ENCODE peak calls at places on chromosomes 7 and 10, in eight cellular contexts. One of them, this sample, is unnamed.

GRCh38 chr7:105478606-105479005 is 43.5 kb downstream of the PUS7 start:
- DNase-seq in H7: no peak
- DNase-seq in AG04450: no peak
- DNase-seq in psoas muscle: no peak
- DNase-seq in K562: no peak
- DNase-seq in uterus: no peak
- DNase-seq in WERI-Rb-1: no peak
- DNase-seq in thoracic aorta: no peak
- DNase-seq in this sample: no peak

GRCh38 chr10:58477122-58477521 is 35.5 kb upstream of the BICC1 start:
- DNase-seq in H7: peak; percentile 13
- DNase-seq in thoracic aorta: no peak
- DNase-seq in uterus: no peak
- DNase-seq in K562: no peak
- DNase-seq in WERI-Rb-1: no peak
- DNase-seq in AG04450: no peak
- DNase-seq in psoas muscle: peak; percentile 15
- DNase-seq in this sample: no peak

GRCh38 chr10:29257106-29257783 is 31.6 kb upstream of the LYZL1 start:
- DNase-seq in K562: no peak
- DNase-seq in WERI-Rb-1: no peak
- DNase-seq in H7: no peak
- DNase-seq in AG04450: peak; percentile 71
- DNase-seq in psoas muscle: peak; percentile 82
- DNase-seq in uterus: peak; percentile 97
- DNase-seq in thoracic aorta: peak; percentile 9
- DNase-seq in this sample: no peak

GRCh38 chr7:142319970-142320369 is 62.1 kb upstream of the PRSS58 start:
- DNase-seq in AG04450: no peak
- DNase-seq in thoracic aorta: no peak
- DNase-seq in WERI-Rb-1: peak; percentile 63
- DNase-seq in K562: peak; percentile 50
- DNase-seq in H7: peak; percentile 54
- DNase-seq in uterus: no peak
- DNase-seq in psoas muscle: no peak
- DNase-seq in this sample: no peak

GRCh38 chr10:112535432-112536038 is 88.5 kb downstream of the VTI1A start:
- DNase-seq in K562: no peak
- DNase-seq in WERI-Rb-1: no peak
- DNase-seq in psoas muscle: no peak
- DNase-seq in H7: no peak
- DNase-seq in AG04450: no peak
- DNase-seq in thoracic aorta: no peak
- DNase-seq in uterus: no peak
- DNase-seq in this sample: no peak

GRCh38 chr10:70652761-70653657 is 19.3 kb upstream of the ADAMTS14 start:
- DNase-seq in K562: peak; percentile 69
- DNase-seq in WERI-Rb-1: no peak
- DNase-seq in H7: no peak
- DNase-seq in thoracic aorta: no peak
- DNase-seq in AG04450: peak; percentile 95
- DNase-seq in uterus: no peak
- DNase-seq in psoas muscle: peak; percentile 49
- DNase-seq in this sample: peak; percentile 80

GRCh38 chr7:110119883-110120581 is 970.9 kb upstream of the LRRN3 start:
- DNase-seq in K562: no peak
- DNase-seq in WERI-Rb-1: no peak
- DNase-seq in thoracic aorta: no peak
- DNase-seq in uterus: no peak
- DNase-seq in psoas muscle: no peak
- DNase-seq in AG04450: no peak
- DNase-seq in H7: no peak
- DNase-seq in this sample: peak; percentile 10

GRCh38 chr7:80770675-80771081 is 132.2 kb downstream of the CD36 start:
- DNase-seq in psoas muscle: no peak
- DNase-seq in uterus: no peak
- DNase-seq in AG04450: no peak
- DNase-seq in K562: no peak
- DNase-seq in thoracic aorta: no peak
- DNase-seq in H7: peak; percentile 5
- DNase-seq in WERI-Rb-1: no peak
- DNase-seq in this sample: no peak

GRCh38 chr7:82548141-82548688 is 104.6 kb upstream of the CACNA2D1 start:
- DNase-seq in psoas muscle: no peak
- DNase-seq in thoracic aorta: no peak
- DNase-seq in AG04450: no peak
- DNase-seq in WERI-Rb-1: no peak
- DNase-seq in H7: no peak
- DNase-seq in uterus: no peak
- DNase-seq in K562: no peak
- DNase-seq in this sample: no peak

DNA sequence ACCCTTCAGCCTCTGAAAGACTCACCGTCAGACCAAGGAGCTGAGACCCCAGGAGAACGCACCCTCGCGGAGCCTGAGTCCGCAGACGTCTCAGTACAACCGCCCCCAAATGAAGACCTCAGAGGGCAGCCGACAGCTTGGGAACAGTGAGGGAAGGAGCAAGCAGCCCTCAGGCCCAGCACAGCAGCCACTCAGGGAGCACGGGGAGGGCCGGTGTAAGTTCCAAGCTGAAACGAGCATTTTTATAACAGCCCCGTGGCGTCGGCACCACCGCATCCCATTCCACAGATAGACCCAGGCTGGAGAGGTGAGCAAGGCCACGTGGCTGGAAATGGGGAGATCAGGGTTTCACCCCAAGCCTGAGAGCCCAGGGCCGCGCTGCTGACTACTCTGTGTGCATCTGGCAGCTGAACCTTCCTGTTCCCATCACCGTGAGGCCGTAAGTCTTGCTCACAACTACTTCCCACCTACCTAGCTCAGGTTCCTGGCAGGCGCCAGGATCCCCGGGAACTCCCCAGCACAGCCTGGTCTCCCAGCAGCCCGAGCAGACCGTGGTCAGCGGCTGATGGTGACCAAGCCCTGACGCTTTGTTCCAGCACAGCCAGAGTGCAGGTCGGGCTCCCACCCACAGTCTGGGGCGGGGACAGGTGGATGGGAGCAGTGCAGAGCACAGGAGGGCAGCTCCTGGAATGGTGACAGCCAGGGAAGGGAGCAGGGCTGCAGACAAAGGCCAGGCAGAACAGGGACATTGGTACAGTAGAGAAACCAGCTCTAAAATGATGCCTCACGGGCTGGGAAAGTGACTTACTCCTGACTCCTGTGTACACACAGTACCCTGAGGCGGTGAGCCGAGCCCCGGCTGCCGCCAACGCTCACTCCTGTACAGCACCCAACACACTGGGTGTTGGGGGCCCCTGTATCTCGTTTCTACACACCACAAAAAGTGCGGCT is 6.1 kb upstream of the NOM1 start:
- DNase-seq in AG04450: no peak
- DNase-seq in uterus: no peak
- DNase-seq in thoracic aorta: no peak
- DNase-seq in psoas muscle: no peak
- DNase-seq in H7: peak; percentile 59
- DNase-seq in WERI-Rb-1: no peak
- DNase-seq in K562: peak; percentile 28
- DNase-seq in this sample: no peak
- H3K27me3 ChIP-seq in AG04450: peaks cover 18% of the 10 kb centered on the region
- H3K27me3 ChIP-seq in uterus: no peaks in the 10 kb centered on the region
- H3K27me3 ChIP-seq in thoracic aorta: no peaks in the 10 kb centered on the region
- H3K27me3 ChIP-seq in psoas muscle: no peaks in the 10 kb centered on the region
- H3K27me3 ChIP-seq in H7: peaks cover 7% of the 10 kb centered on the region
- H3K27me3 ChIP-seq in WERI-Rb-1: no peaks in the 10 kb centered on the region
- H3K27me3 ChIP-seq in K562: peaks cover 25% of the 10 kb centered on the region
- H3K27me3 ChIP-seq in this sample: no peaks in the 10 kb centered on the region

GRCh38 chr10:35447693-35448407 is 111.5 kb downstream of the CCNY start:
- DNase-seq in uterus: no peak
- DNase-seq in WERI-Rb-1: peak; percentile 70
- DNase-seq in psoas muscle: no peak
- DNase-seq in AG04450: no peak
- DNase-seq in thoracic aorta: no peak
- DNase-seq in H7: no peak
- DNase-seq in K562: peak; percentile 55
- DNase-seq in this sample: peak; percentile 25
- H3K4me3 ChIP-seq in uterus: no peak overlapping the region
- H3K4me3 ChIP-seq in WERI-Rb-1: no peak overlapping the region
- H3K4me3 ChIP-seq in psoas muscle: peak overlapping the region; percentile 1
- H3K4me3 ChIP-seq in AG04450: no peak overlapping the region
- H3K4me3 ChIP-seq in thoracic aorta: peak overlapping the region; percentile 17
- H3K4me3 ChIP-seq in H7: no peak overlapping the region
- H3K4me3 ChIP-seq in K562: no peak overlapping the region
- H3K4me3 ChIP-seq in this sample: no peak overlapping the region

GRCh38 chr10:108052981-108053380 is 888.5 kb upstream of the SORCS1 start:
- DNase-seq in K562: no peak
- DNase-seq in uterus: no peak
- DNase-seq in thoracic aorta: no peak
- DNase-seq in H7: no peak
- DNase-seq in psoas muscle: no peak
- DNase-seq in AG04450: no peak
- DNase-seq in WERI-Rb-1: no peak
- DNase-seq in this sample: no peak
- H3K27me3 ChIP-seq in K562: no peaks in the 10 kb centered on the region
- H3K27me3 ChIP-seq in uterus: no peaks in the 10 kb centered on the region
- H3K27me3 ChIP-seq in thoracic aorta: no peaks in the 10 kb centered on the region
- H3K27me3 ChIP-seq in H7: no peaks in the 10 kb centered on the region
- H3K27me3 ChIP-seq in psoas muscle: no peaks in the 10 kb centered on the region
- H3K27me3 ChIP-seq in AG04450: no peaks in the 10 kb centered on the region
- H3K27me3 ChIP-seq in WERI-Rb-1: no peaks in the 10 kb centered on the region
- H3K27me3 ChIP-seq in this sample: no peaks in the 10 kb centered on the region

DNA sequence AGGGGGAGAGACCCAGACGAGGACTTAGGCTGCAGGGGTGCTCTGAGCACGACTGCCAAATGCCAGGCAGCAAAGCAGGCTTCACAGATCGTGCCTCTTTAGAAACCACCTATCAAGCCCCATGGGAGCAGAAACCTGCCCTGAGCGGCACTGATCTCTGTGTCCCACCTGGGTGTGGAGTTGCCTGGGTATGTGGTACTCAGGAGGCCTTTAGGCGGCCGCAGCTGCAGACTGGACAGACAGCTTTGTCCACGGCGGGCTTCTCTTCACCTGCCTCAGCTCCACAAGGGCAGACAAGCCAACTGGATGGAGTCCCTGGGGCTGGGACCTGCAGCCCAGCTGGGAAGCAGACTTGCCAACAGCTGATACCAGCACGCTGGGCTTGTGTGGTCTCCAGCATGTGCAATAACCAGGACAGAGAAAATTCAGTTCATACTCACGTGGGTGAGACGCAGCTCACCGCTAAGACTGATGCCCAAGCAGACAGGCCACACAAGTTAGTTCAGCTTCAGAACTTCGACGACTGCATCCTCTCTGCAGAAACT is 163.2 kb downstream of the EBF3 start:
- DNase-seq in thoracic aorta: no peak
- DNase-seq in uterus: no peak
- DNase-seq in K562: no peak
- DNase-seq in H7: no peak
- DNase-seq in AG04450: no peak
- DNase-seq in psoas muscle: no peak
- DNase-seq in WERI-Rb-1: no peak
- DNase-seq in this sample: no peak
- H3K4me3 ChIP-seq in thoracic aorta: no peak overlapping the region
- H3K4me3 ChIP-seq in uterus: no peak overlapping the region
- H3K4me3 ChIP-seq in K562: no peak overlapping the region
- H3K4me3 ChIP-seq in H7: no peak overlapping the region
- H3K4me3 ChIP-seq in AG04450: no peak overlapping the region
- H3K4me3 ChIP-seq in psoas muscle: no peak overlapping the region
- H3K4me3 ChIP-seq in WERI-Rb-1: no peak overlapping the region
- H3K4me3 ChIP-seq in this sample: no peak overlapping the region

GRCh38 chr7:27160546-27161213 is 4.2 kb upstream of the HOXA7 start:
- DNase-seq in thoracic aorta: peak; percentile 54
- DNase-seq in AG04450: peak; percentile 64
- DNase-seq in uterus: peak; percentile 90
- DNase-seq in K562: peak; percentile 86
- DNase-seq in WERI-Rb-1: peak; percentile 86
- DNase-seq in psoas muscle: peak; percentile 83
- DNase-seq in H7: peak; percentile 95
- DNase-seq in this sample: peak; percentile 83

GRCh38 chr7:27159278-27160146 is 3.0 kb upstream of the HOXA7 start:
- DNase-seq in uterus: peak; percentile 14
- DNase-seq in WERI-Rb-1: peak; percentile 5
- DNase-seq in psoas muscle: no peak
- DNase-seq in K562: no peak
- DNase-seq in thoracic aorta: no peak
- DNase-seq in AG04450: no peak
- DNase-seq in H7: peak; percentile 60
- DNase-seq in this sample: peak; percentile 4

GRCh38 chr7:27158436-27159277 is 2.2 kb upstream of the HOXA7 start:
- DNase-seq in uterus: peak; percentile 16
- DNase-seq in K562: no peak
- DNase-seq in WERI-Rb-1: peak; percentile 6
- DNase-seq in H7: peak; percentile 67
- DNase-seq in AG04450: no peak
- DNase-seq in psoas muscle: no peak
- DNase-seq in thoracic aorta: no peak
- DNase-seq in this sample: peak; percentile 4

GRCh38 chr7:27161214-27161720 is 4.1 kb downstream of the HOXA9 start:
- DNase-seq in WERI-Rb-1: no peak
- DNase-seq in uterus: peak; percentile 50
- DNase-seq in AG04450: no peak
- DNase-seq in psoas muscle: peak; percentile 27
- DNase-seq in K562: peak; percentile 33
- DNase-seq in thoracic aorta: no peak
- DNase-seq in H7: no peak
- DNase-seq in this sample: no peak

DNA sequence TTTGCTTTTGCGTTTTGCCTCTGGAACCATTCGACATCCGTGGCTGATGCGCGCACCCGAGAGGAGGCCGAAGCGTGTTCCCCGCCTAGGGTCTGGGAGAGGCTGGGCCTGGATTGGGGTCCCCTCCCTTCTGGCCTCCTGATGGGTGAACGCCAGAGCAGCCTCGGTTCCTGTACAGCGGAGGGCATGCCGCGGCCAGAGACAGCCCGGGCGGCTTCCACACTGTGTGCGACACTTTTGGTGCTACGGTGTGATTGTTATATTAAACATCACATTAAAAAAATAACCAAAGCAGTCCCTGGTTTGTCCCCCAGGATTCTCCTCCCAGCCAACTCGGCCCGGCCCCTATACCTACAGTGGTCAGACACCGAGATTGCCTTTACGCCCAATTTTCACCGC is 3.7 kb upstream of the HOXA7 start:
- DNase-seq in uterus: peak; percentile 34
- DNase-seq in H7: no peak
- DNase-seq in AG04450: no peak
- DNase-seq in K562: no peak
- DNase-seq in psoas muscle: no peak
- DNase-seq in WERI-Rb-1: no peak
- DNase-seq in thoracic aorta: no peak
- DNase-seq in this sample: peak; percentile 2
- H3K27me3 ChIP-seq in uterus: no peaks in the 10 kb centered on the region
- H3K27me3 ChIP-seq in H7: peaks cover 100% of the 10 kb centered on the region
- H3K27me3 ChIP-seq in AG04450: peaks cover 21% of the 10 kb centered on the region
- H3K27me3 ChIP-seq in K562: peaks cover 18% of the 10 kb centered on the region
- H3K27me3 ChIP-seq in psoas muscle: no peaks in the 10 kb centered on the region
- H3K27me3 ChIP-seq in WERI-Rb-1: peaks cover 40% of the 10 kb centered on the region
- H3K27me3 ChIP-seq in thoracic aorta: no peaks in the 10 kb centered on the region
- H3K27me3 ChIP-seq in this sample: peaks cover 97% of the 10 kb centered on the region

This sample was measured in BE2C.